ENCODE peak calls at places on chromosomes 2 and 18, in eight cellular contexts. E is left ventricle myocardium inferior, Z is gastrocnemius medialis, F is heart left ventricle, Y is pancreas, R is IMR-90, S is colonic mucosa, O is fibroblast of mammary gland. N is an unnamed sample.

GRCh38 chr2:19312949-19313348 is 45.5 kb downstream of the OSR1 start:
- DNase-seq in O (peak; percentile 61), R (peak; percentile 56), Y (no peak), S (no peak), Z (no peak), E (no peak), F (no peak), N (peak; percentile 56)

GRCh38 chr2:182924311-182924710 is 57.9 kb upstream of the FRZB start:
- DNase-seq in R (peak; percentile 15), S (no peak), Y (no peak), Z (no peak), E (no peak), F (no peak), O (peak; percentile 68), N (peak; percentile 65)

GRCh38 chr2:1755436-1756191 is 11.3 kb upstream of the PXDN start:
- DNase-seq in Z (no peak), S (peak; percentile 8), Y (no peak), R (peak; percentile 97), F (no peak), O (no peak), E (no peak), N (peak; percentile 97)

GRCh38 chr2:62662548-62662947 is 43.0 kb upstream of the EHBP1 start:
- DNase-seq in R (no peak), Z (no peak), F (no peak), E (no peak), O (no peak), Y (no peak), S (no peak), N (no peak)

GRCh38 chr2:167345559-167345958 is 457.3 kb downstream of the XIRP2 start:
- DNase-seq in S (no peak), R (no peak), Y (no peak), E (no peak), O (no peak), F (no peak), Z (no peak), N (no peak)

GRCh38 chr2:74008761-74009395 is 24.2 kb downstream of the TET3 start:
- DNase-seq in S (no peak), E (no peak), Z (no peak), F (no peak), O (no peak), Y (no peak), R (no peak), N (no peak)

GRCh38 chr2:197803033-197803444 is 1.4 kb upstream of the PLCL1 start:
- DNase-seq in S (no peak), R (peak; percentile 63), Y (no peak), O (peak; percentile 66), F (peak; percentile 27), Z (no peak), E (no peak), N (peak; percentile 79)

GRCh38 chr2:8244634-8245033 is 437.2 kb upstream of the ID2 start:
- DNase-seq in S (no peak), Z (no peak), R (no peak), F (peak; percentile 45), O (no peak), E (no peak), Y (no peak), N (no peak)

GRCh38 chr2:97546711-97547110 is 43.0 kb downstream of the ANKRD36B start:
- DNase-seq in R (no peak), F (no peak), S (no peak), Z (no peak), O (no peak), E (no peak), Y (no peak), N (peak; percentile 35)

GRCh38 chr2:109683452-109683851 is 69.3 kb downstream of the SOWAHC start:
- DNase-seq in S (no peak), R (no peak), F (no peak), O (no peak), Y (no peak), E (no peak), Z (no peak), N (no peak)

GRCh38 chr2:64786343-64787018 is 132.8 kb upstream of the SERTAD2 start:
- DNase-seq in F (no peak), R (no peak), Z (no peak), O (no peak), Y (no peak), E (no peak), S (no peak), N (no peak)

GRCh38 chr2:138019289-138019688 is 55.0 kb downstream of the HNMT start:
- DNase-seq in Y (no peak), R (no peak), E (no peak), S (no peak), F (no peak), O (no peak), Z (no peak), N (no peak)

GRCh38 chr2:96116424-96116878 is at the start of gene ADRA2B:
- DNase-seq in F (peak; percentile 75), Y (peak; percentile 83), E (peak; percentile 74), S (peak; percentile 88), Z (no peak), O (no peak), R (no peak), N (no peak)

GRCh38 chr2:240989451-240990265 is 8.8 kb upstream of the SNED1 start:
- DNase-seq in O (peak; percentile 40), Z (peak; percentile 43), Y (no peak), S (no peak), E (no peak), F (peak; percentile 47), R (peak; percentile 16), N (peak; percentile 37)

GRCh38 chr2:159084395-159085370 is 116.2 kb downstream of the TANC1 start:
- DNase-seq in O (peak; percentile 85), S (no peak), F (no peak), R (peak; percentile 40), E (no peak), Z (no peak), Y (no peak), N (peak; percentile 66)

GRCh38 chr2:177078843-177079242 is 133.8 kb upstream of the HNRNPA3 start:
- DNase-seq in O (peak; percentile 25), Y (no peak), R (no peak), E (no peak), F (no peak), Z (no peak), S (no peak), N (no peak)

GRCh38 chr2:46315103-46315890 is 18.1 kb downstream of the EPAS1 start:
- DNase-seq in E (peak; percentile 89), F (peak; percentile 94), O (peak; percentile 98), Z (peak; percentile 55), S (peak; percentile 87), Y (peak; percentile 94), R (peak; percentile 95), N (peak; percentile 100)

GRCh38 chr2:32010670-32011565 is at the start of gene MEMO1:
- DNase-seq in Z (peak; percentile 91), S (peak; percentile 95), Y (peak; percentile 93), F (peak; percentile 97), E (peak; percentile 95), R (peak; percentile 92), O (peak; percentile 87), N (peak; percentile 94)
- TF ChIP-seq CTCF in Z (peak; percentile 9), S (no peak), Y (no peak), F (no peak), E (no peak), R (peak; percentile 12), O (no peak), N (no peak)

DNA sequence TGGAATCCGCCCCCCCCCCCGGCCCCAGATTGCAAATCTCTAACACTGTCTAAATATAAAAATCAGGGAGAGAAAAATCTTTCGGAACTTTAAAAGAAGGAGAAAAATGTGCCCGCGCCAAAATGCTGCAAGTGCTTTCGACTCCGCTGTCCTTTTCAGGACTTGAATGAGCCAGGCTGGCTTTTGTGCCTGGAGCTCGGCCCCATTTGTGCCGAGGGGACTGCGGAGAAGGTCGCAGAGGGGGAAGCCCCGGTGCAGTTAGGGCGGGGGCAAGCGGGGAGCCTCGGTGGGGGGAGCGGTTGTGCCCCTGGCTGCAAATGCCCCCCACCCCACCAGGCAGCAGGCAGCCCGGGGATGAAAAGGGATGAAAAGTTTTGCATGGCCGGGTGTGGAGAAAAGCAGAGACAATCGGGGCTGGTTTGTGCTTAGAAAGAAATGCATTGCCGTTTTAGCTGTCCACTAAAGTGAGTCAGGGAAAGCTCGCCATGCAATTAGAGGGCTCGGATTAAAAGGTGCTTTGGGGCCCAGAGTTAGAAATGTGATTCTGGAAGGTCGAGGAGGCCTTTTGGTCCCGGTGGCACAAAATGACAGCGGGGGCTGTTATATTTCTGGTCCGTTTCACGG is 1.6 kb downstream of the INHBB start:
- DNase-seq in R (peak; percentile 34), Y (no peak), E (no peak), O (no peak), F (peak; percentile 15), Z (no peak), S (no peak), N (no peak)
- H3K4me3 ChIP-seq in R (peak overlapping the region; percentile 10), Y (no peak overlapping the region), E (peak overlapping the region; percentile 68), O (no peak overlapping the region), F (peak overlapping the region; percentile 60), Z (peak overlapping the region; percentile 49), S (no peak overlapping the region), N (no peak overlapping the region)

DNA sequence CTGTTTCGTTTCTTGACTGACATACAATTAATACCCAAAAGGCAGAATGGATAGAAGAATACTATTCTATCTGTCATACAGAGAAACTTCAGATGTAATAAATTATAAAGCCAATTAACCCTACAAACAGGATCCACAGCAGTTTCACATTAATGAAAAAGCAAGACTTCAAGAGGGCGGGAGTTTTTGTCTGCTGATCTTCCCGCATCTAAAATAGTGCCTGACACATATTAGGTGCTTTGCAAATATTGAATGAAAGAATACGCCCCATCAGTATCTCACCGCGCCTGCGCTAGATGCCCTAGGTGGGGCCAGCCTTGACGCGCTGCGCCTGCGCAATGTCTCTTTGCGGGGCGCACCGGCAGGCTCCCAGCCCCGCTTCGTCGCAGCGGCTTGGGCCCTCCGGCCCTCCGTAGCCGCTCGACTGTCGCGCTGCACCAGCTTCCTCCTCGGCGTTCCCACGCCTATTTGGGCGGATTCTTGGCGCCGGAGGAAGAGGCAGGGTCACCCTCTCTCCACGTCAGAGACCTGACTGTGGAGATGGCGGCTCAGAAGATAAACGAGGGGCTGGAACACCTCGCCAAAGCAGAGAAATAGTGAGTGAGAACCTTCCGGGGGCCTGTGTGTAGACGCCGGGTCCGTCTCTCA is at the start of gene NAPG:
- DNase-seq in Y (peak; percentile 89), R (peak; percentile 92), F (peak; percentile 96), O (peak; percentile 92), S (peak; percentile 90), Z (peak; percentile 74), E (peak; percentile 94), N (peak; percentile 96)
- TF ChIP-seq CTCF in Y (no peak), R (no peak), F (no peak), O (no peak), S (no peak), Z (no peak), E (no peak), N (no peak)

DNA sequence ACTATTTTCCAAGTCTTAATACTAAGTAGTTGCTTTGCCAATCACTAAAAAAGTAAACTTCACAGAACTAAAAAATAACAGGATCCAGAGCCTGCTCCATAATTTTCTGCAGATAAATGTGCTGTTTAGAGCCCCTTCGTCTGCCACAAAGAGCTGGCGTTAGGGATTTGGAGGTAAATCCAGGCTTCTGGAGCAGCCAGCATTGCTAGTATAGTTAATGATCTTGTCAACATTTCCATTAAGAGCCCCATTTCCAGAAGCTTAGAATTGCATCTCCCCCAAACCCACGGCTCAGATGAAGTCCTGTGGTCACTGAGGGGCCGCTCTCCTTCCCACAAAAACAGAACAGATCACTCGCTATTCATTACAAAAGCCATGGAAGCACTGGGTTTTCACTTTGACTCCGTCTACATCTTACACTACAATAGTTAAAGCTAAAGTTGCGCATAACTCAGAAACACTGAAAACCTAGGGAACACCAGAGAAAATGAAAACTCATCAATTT is 41.9 kb downstream of the ZNF516 start:
- DNase-seq in Y (no peak), E (no peak), R (no peak), F (no peak), O (no peak), S (no peak), Z (no peak), N (no peak)
- H3K4me3 ChIP-seq in Y (no peak overlapping the region), E (no peak overlapping the region), R (no peak overlapping the region), F (no peak overlapping the region), O (no peak overlapping the region), S (no peak overlapping the region), Z (no peak overlapping the region), N (no peak overlapping the region)